ENCODE peak calls at places on chromosomes 5 and 9, in ten cellular contexts. Q is OCI-LY7; B is GM13976; F is endothelial cell; Y is CD4-positive, alpha-beta T cell; S is neural crest cell; R is AG10803; H is fibroblast of mammary gland; Z is cardiac muscle cell; O is PC-3. J is an unnamed sample.
A peak's percentile ranks its signal among the peaks of the same experiment; 100 is the strongest.

GRCh38 chr9:92727716-92728700 is 36.6 kb downstream of the BICD2 start:
- DNase-seq in F (no peak), S (no peak), Z (no peak), H (no peak), Y (no peak), Q (no peak), B (no peak), R (no peak), O (no peak), J (no peak)

GRCh38 chr5:134289509-134290113 is 63.7 kb upstream of the PPP2CA start:
- DNase-seq in Y (peak; percentile 19), O (peak; percentile 75), Q (peak; percentile 67), R (peak; percentile 77), H (peak; percentile 85), S (peak; percentile 44), Z (peak; percentile 80), F (peak; percentile 55), B (peak; percentile 56), J (peak; percentile 76)

GRCh38 chr9:127703289-127703946 is 3.4 kb upstream of the CFAP157 start:
- DNase-seq in O (no peak), B (no peak), Y (no peak), S (no peak), R (no peak), F (no peak), Z (no peak), H (no peak), Q (no peak), J (no peak)

GRCh38 chr9:86946712-86947145 is 577 bp downstream of the GAS1 start:
- DNase-seq in Y (no peak), S (peak; percentile 40), H (peak; percentile 50), Z (peak; percentile 66), Q (no peak), B (peak; percentile 40), O (no peak), R (peak; percentile 72), F (no peak), J (peak; percentile 60)

GRCh38 chr5:127699416-127699815 is 3.8 kb upstream of the CCDC192 start:
- DNase-seq in F (no peak), S (no peak), Y (no peak), R (no peak), B (no peak), H (no peak), Q (no peak), Z (no peak), O (no peak), J (no peak)

GRCh38 chr9:14014209-14014608 is 299.7 kb downstream of the NFIB start:
- DNase-seq in Z (no peak), B (no peak), Y (no peak), R (no peak), F (no peak), S (no peak), H (no peak), Q (no peak), O (no peak), J (no peak)

GRCh38 chr5:150763023-150763793 is 4.4 kb upstream of the DCTN4 start:
- DNase-seq in B (no peak), H (peak; percentile 98), O (peak; percentile 58), Y (no peak), Q (no peak), Z (peak; percentile 33), S (no peak), R (peak; percentile 81), F (no peak), J (peak; percentile 41)

GRCh38 chr5:7419846-7420245 is 23.9 kb downstream of the ADCY2 start:
- DNase-seq in H (no peak), Y (no peak), O (no peak), Z (no peak), F (no peak), S (no peak), Q (no peak), R (no peak), B (no peak), J (no peak)

GRCh38 chr5:82018462-82018861 is 46.6 kb downstream of the ATG10 start:
- DNase-seq in Q (no peak), R (peak; percentile 12), O (no peak), B (no peak), F (no peak), Y (no peak), S (peak; percentile 2), Z (peak; percentile 49), H (no peak), J (no peak)

GRCh38 chr5:137292461-137293025 is 206.6 kb downstream of the SPOCK1 start:
- DNase-seq in Q (no peak), O (peak; percentile 86), Y (no peak), H (no peak), B (no peak), Z (no peak), F (no peak), R (no peak), S (no peak), J (no peak)

GRCh38 chr5:31130682-31131081 is 62.8 kb upstream of the CDH6 start:
- DNase-seq in Q (no peak), R (no peak), O (no peak), H (no peak), B (no peak), Z (no peak), S (no peak), F (no peak), Y (no peak), J (no peak)

GRCh38 chr5:43627028-43627427 is 24.0 kb downstream of the NNT start:
- DNase-seq in Y (no peak), B (no peak), O (peak; percentile 80), F (peak; percentile 59), Z (peak; percentile 58), R (peak; percentile 63), H (peak; percentile 85), S (peak; percentile 9), Q (peak; percentile 31), J (peak; percentile 67)

GRCh38 chr5:51279983-51280382 is 103.3 kb upstream of the ISL1 start:
- DNase-seq in F (no peak), S (no peak), B (no peak), Z (peak; percentile 90), R (no peak), H (no peak), Q (no peak), O (no peak), Y (no peak), J (no peak)

GRCh38 chr9:106862946-106863740 is at the start of gene ZNF462:
- DNase-seq in Y (no peak), S (peak; percentile 36), O (peak; percentile 28), Q (peak; percentile 2), F (peak; percentile 43), R (peak; percentile 75), Z (peak; percentile 66), B (peak; percentile 32), H (peak; percentile 75), J (peak; percentile 70)
- TF ChIP-seq CTCF in Y (no peak), S (no peak), O (peak; percentile 1), Q (no peak), F (no peak), R (no peak), Z (no peak), B (no peak), H (no peak), J (no peak)

GRCh38 chr5:13477118-13477737 is 467.3 kb downstream of the DNAH5 start:
- DNase-seq in B (no peak), R (peak; percentile 27), Z (no peak), O (peak; percentile 92), H (peak; percentile 56), F (no peak), S (no peak), Q (no peak), Y (no peak), J (peak; percentile 1)

GRCh38 chr5:13480834-13481233 is 463.7 kb downstream of the DNAH5 start:
- DNase-seq in Q (no peak), F (no peak), R (no peak), S (no peak), Y (no peak), O (peak; percentile 81), H (no peak), Z (no peak), B (no peak), J (no peak)

GRCh38 chr5:13478831-13479465 is 465.5 kb downstream of the DNAH5 start:
- DNase-seq in F (peak; percentile 47), Q (peak; percentile 14), O (peak; percentile 83), Z (peak; percentile 74), S (peak; percentile 36), H (peak; percentile 43), B (peak; percentile 13), Y (no peak), R (peak; percentile 47), J (peak; percentile 17)
- TF ChIP-seq CTCF in F (peak; percentile 65), Q (peak; percentile 65), O (peak; percentile 94), Z (no peak), S (peak; percentile 78), H (peak; percentile 46), B (no peak), Y (no peak), R (peak; percentile 63), J (peak; percentile 71)

GRCh38 chr9:892123-892522 is 50.6 kb downstream of the DMRT1 start:
- DNase-seq in O (peak; percentile 11), B (no peak), H (no peak), R (no peak), Y (no peak), F (no peak), Q (no peak), S (no peak), Z (no peak), J (no peak)
- TF ChIP-seq CTCF in O (peak; percentile 31), B (no peak), H (no peak), R (no peak), Y (no peak), F (no peak), Q (peak; percentile 9), S (no peak), Z (peak; percentile 4), J (peak; percentile 39)

GRCh38 chr5:59450245-59450644 is 443.3 kb downstream of the PDE4D start:
- DNase-seq in Z (no peak), S (no peak), F (no peak), Q (no peak), B (no peak), H (peak; percentile 17), O (peak; percentile 43), Y (no peak), R (no peak), J (no peak)
- TF ChIP-seq CTCF in Z (peak; percentile 10), S (peak; percentile 31), F (no peak), Q (peak; percentile 54), B (no peak), H (peak; percentile 47), O (peak; percentile 65), Y (no peak), R (peak; percentile 18), J (peak; percentile 46)

DNA sequence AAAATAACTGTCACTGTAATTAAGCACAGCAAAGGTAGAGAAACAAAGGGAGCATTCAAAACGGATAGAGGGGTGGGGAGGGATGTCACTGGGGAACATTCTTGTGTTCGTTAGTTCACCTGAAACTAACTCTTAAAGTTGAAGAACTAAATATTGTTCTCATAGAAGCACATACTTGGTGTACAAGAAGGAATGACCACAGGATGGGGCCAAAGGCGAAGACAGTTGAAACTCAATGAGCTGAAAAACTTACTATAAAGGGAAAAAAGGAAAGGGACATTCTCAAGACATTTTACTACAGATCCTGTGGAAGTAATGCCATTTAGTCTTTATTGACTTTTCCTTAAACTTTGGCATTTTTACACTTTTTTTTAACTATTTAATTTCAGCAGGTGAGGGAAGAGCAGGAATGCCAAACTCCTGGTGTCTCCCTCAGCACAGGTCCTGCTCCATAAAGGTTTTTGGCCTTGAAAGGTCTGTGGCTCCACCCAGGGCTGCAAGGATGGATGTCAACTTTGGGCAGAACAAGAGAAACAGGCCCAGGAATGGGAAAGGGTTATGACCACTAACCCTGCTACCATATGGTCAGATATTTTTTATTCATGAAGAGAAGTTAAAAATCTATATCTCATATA is 197.6 kb upstream of the RASA1 start:
- DNase-seq in B (peak; percentile 44), F (peak; percentile 18), O (peak; percentile 84), Y (no peak), H (peak; percentile 75), Z (peak; percentile 14), Q (peak; percentile 48), R (peak; percentile 74), S (no peak), J (peak; percentile 68)
- TF ChIP-seq CTCF in B (peak; percentile 47), F (no peak), O (peak; percentile 94), Y (no peak), H (peak; percentile 69), Z (peak; percentile 63), Q (peak; percentile 69), R (peak; percentile 85), S (no peak), J (peak; percentile 82)

GRCh38 chr5:130077007-130077406 is 172.7 kb downstream of the CHSY3 start:
- DNase-seq in H (no peak), Z (no peak), B (no peak), S (no peak), R (no peak), Q (no peak), Y (no peak), O (no peak), F (no peak), J (no peak)
- TF ChIP-seq CTCF in H (peak; percentile 17), Z (peak; percentile 18), B (no peak), S (no peak), R (peak; percentile 38), Q (no peak), Y (no peak), O (peak; percentile 28), F (no peak), J (no peak)

J was measured in HFFc6.